ENCODE peak calls at places on chromosome 19, in six cellular contexts. M is tibial artery; T is MM.1S; Z is aorta; O is left lung; Y is CD4-positive, alpha-beta memory T cell. P is an unnamed sample. For H3K9me3, the result is how much of the 10 kb centered on the place peaks cover.

GRCh38 chr19:4781851-4782250 is 9.7 kb upstream of the FEM1A start:
- DNase-seq in M (no peak), T (no peak), O (no peak), Z (no peak), Y (no peak), P (no peak)

GRCh38 chr19:48393559-48394330 is at the start of gene GRIN2D:
- DNase-seq in T (no peak), Y (peak), O (no peak), Z (no peak), M (no peak), P (no peak)

GRCh38 chr19:16368385-16369305 is 44.0 kb downstream of the KLF2 start:
- DNase-seq in M (no peak), Y (peak), Z (peak), T (no peak), O (no peak), P (peak)

GRCh38 chr19:5539431-5539833 is 28.3 kb downstream of the TINCR start:
- DNase-seq in Y (no peak), T (no peak), O (no peak), M (no peak), Z (no peak), P (no peak)

GRCh38 chr19:390386-391198 is 18.4 kb downstream of the C2CD4C start:
- DNase-seq in M (no peak), Z (no peak), O (no peak), T (no peak), Y (no peak), P (no peak)

GRCh38 chr19:3670796-3671679 is 29.2 kb downstream of the PIP5K1C start:
- DNase-seq in Z (peak), Y (no peak), O (peak), M (peak), T (no peak), P (no peak)

GRCh38 chr19:41546386-41546789 is 29.6 kb upstream of the CEACAM21 start:
- DNase-seq in Y (peak), T (peak), Z (no peak), M (no peak), O (no peak), P (no peak)

GRCh38 chr19:50791594-50792245 is 1.5 kb downstream of the ACP4 start:
- DNase-seq in Z (no peak), M (no peak), Y (no peak), O (no peak), T (no peak), P (no peak)

GRCh38 chr19:28920269-28921066 is 292.5 kb downstream of the UQCRFS1 start:
- DNase-seq in T (no peak), Y (no peak), Z (no peak), M (no peak), O (no peak), P (no peak)

GRCh38 chr19:18428837-18429674 is 8.9 kb downstream of the ISYNA1 start:
- DNase-seq in O (peak), M (no peak), Y (peak), Z (peak), T (peak), P (peak)

GRCh38 chr19:16467581-16467980 is 4.2 kb downstream of the EPS15L1 start:
- DNase-seq in O (no peak), M (no peak), T (no peak), Y (no peak), Z (no peak), P (no peak)

GRCh38 chr19:49415102-49415809 is 8.0 kb downstream of the PTH2 start:
- DNase-seq in O (no peak), T (no peak), Z (no peak), Y (no peak), M (no peak), P (no peak)

GRCh38 chr19:56508282-56508778 is 675 bp downstream of the ZNF471 start:
- DNase-seq in M (no peak), Y (no peak), T (no peak), O (no peak), Z (no peak), P (no peak)

GRCh38 chr19:19079571-19079970 is 15.8 kb downstream of the SLC25A42 start:
- DNase-seq in Z (no peak), Y (no peak), O (no peak), M (no peak), T (no peak), P (no peak)

GRCh38 chr19:33393286-33394005 is 19.9 kb downstream of the CEBPG start:
- DNase-seq in Z (peak), O (peak), Y (no peak), T (no peak), M (peak), P (no peak)

GRCh38 chr19:58546131-58546530 is 2.3 kb downstream of the TRIM28 start:
- DNase-seq in Z (no peak), T (no peak), M (no peak), Y (no peak), O (no peak), P (no peak)

GRCh38 chr19:18674616-18675015 is 8.9 kb upstream of the CRTC1 start:
- DNase-seq in M (no peak), Y (no peak), T (no peak), O (no peak), Z (no peak), P (no peak)

GRCh38 chr19:570315-570714 is 2.1 kb upstream of the BSG start:
- DNase-seq in Y (peak), Z (no peak), O (no peak), T (no peak), M (no peak), P (no peak)

GRCh38 chr19:7188682-7189629 is 105.3 kb downstream of the INSR start:
- DNase-seq in M (no peak), Y (no peak), T (no peak), Z (no peak), O (no peak), P (no peak)

GRCh38 chr19:44557933-44558332 is 28.5 kb upstream of the CEACAM20 start:
- DNase-seq in Y (no peak), Z (no peak), T (no peak), M (no peak), O (no peak), P (no peak)

GRCh38 chr19:54682306-54682705 is 19.5 kb downstream of the LILRB4 start:
- DNase-seq in O (no peak), Z (no peak), Y (no peak), M (no peak), T (no peak), P (no peak)

GRCh38 chr19:10339380-10339960 is at the start of gene ICAM3:
- DNase-seq in T (peak), Y (peak), O (peak), M (no peak), Z (peak), P (peak)

GRCh38 chr19:49856574-49857021 is 5.6 kb downstream of the PTOV1 start:
- DNase-seq in Z (no peak), M (no peak), T (no peak), Y (no peak), O (no peak), P (no peak)

GRCh38 chr19:47381653-47382279 is 32.7 kb downstream of the DHX34 start:
- DNase-seq in T (no peak), O (peak), Y (peak), Z (no peak), M (no peak), P (no peak)

GRCh38 chr19:6076675-6077463 is 33.4 kb downstream of the RFX2 start:
- DNase-seq in T (no peak), Z (no peak), O (no peak), M (no peak), Y (no peak), P (no peak)

GRCh38 chr19:27765912-27766725 is 1446.8 kb downstream of the UQCRFS1 start:
- DNase-seq in O (no peak), M (no peak), T (no peak), Y (no peak), Z (no peak), P (no peak)

GRCh38 chr19:19782783-19783182 is 38.8 kb downstream of the ZNF506 start:
- DNase-seq in Z (no peak), T (no peak), Y (no peak), O (no peak), M (no peak), P (no peak)

GRCh38 chr19:41410655-41411054 is 13.0 kb downstream of the BCKDHA start:
- DNase-seq in O (no peak), M (no peak), Z (no peak), Y (no peak), T (no peak), P (no peak)

GRCh38 chr19:36962346-36962745 is 46.2 kb downstream of the ZNF568 start:
- DNase-seq in Y (no peak), Z (no peak), T (no peak), M (no peak), O (no peak), P (no peak)

GRCh38 chr19:2255112-2255845 is 938 bp downstream of the JSRP1 start:
- DNase-seq in M (no peak), Z (no peak), Y (no peak), O (no peak), T (peak), P (no peak)

GRCh38 chr19:15368051-15368632 is 11.4 kb downstream of the AKAP8 start:
- DNase-seq in M (no peak), Z (no peak), T (no peak), Y (no peak), O (no peak), P (no peak)

GRCh38 chr19:35718345-35719041 is 690 bp downstream of the KMT2B start:
- DNase-seq in M (no peak), O (peak), Z (peak), Y (peak), T (peak), P (peak)

GRCh38 chr19:48741222-48741999 is 1.0 kb upstream of the RASIP1 start:
- DNase-seq in M (no peak), Y (no peak), Z (no peak), T (no peak), O (no peak), P (no peak)

GRCh38 chr19:53365134-53365898 is at the start of gene ZNF525:
- DNase-seq in Y (peak), Z (peak), O (peak), T (peak), M (peak), P (peak)

GRCh38 chr19:21947775-21948174 is 63.0 kb downstream of the ZNF208 start:
- DNase-seq in Y (no peak), T (no peak), M (no peak), Z (no peak), O (no peak), P (no peak)

GRCh38 chr19:39167461-39168257 is 29.1 kb upstream of the NCCRP1 start:
- DNase-seq in M (no peak), O (peak), Y (no peak), T (no peak), Z (no peak), P (no peak)
- H3K27ac ChIP-seq in M (no peak), O (peak), Y (no peak), T (no peak), Z (no peak), P (no peak)

DNA sequence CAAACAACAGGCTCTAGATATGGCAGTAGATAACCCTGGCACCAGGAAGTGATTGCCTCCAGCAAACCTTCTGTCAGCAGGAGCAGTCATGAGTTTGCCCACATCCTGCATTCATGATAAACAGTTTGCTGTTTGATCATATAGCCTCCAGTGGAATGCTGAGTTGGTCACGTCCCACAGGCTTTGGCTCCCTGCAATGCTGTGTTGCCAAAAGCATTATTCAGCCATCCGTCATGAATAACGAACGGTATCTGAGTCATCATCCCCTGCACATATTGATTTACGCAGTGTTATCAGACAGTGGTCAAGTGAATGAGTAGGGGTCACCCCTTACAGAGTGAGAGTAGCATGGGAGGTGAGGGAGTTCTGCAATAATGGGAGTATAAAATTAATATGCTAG is 21.9 kb upstream of the ZNF432 start:
- DNase-seq in Y (no peak), Z (no peak), M (no peak), O (no peak), T (no peak), P (no peak)
- H3K9me3 ChIP-seq in Y (under half), Z (under half), M (under half), O (under half), T (under half), P (half or more)

GRCh38 chr19:45670670-45671453 is 2.8 kb downstream of the GIPR start:
- DNase-seq in M (no peak), T (no peak), Z (peak), Y (no peak), O (peak), P (peak)
- H3K4me3 ChIP-seq in M (no peak), T (no peak), Z (no peak), Y (no peak), O (no peak), P (no peak)

GRCh38 chr19:13100031-13100588 is 2.5 kb downstream of the LYL1 start:
- DNase-seq in T (no peak), M (no peak), Y (peak), O (no peak), Z (no peak), P (peak)
- H3K27ac ChIP-seq in T (no peak), M (peak), Y (peak), O (peak), Z (no peak), P (peak)

DNA sequence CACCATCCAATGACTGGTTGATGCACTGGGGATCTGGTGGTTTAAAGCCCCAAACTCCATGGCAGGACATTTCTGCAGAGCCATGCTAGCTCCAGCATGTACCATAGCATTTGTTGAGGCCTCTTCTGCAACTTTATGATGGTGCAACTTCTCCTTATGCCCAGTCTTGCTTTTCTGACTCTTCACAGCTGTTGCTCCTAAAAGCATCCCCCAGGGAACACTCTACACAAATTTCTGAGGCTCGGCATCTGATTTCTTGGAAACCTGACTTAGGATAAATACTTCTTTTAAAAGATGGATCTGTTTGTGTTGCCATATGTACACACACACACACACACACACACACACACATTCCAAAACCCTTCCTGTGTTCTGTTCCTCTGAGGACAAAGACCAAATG is 388.6 kb upstream of the ZNF507 start:
- DNase-seq in M (no peak), Z (no peak), T (no peak), O (no peak), Y (no peak), P (no peak)
- H3K9me3 ChIP-seq in M (under half), Z (under half), T (under half), O (under half), Y (under half), P (under half)